ENCODE peak calls at places on chromosome 1, in eight cellular contexts. K is OCI-LY7, E is GM23338, R is fibroblast of lung, Z is A549, L is PC-3, A is IMR-90, Q is neural progenitor cell. O is an unnamed sample.

GRCh38 chr1:25754421-25755195 is 45.4 kb upstream of the SELENON start:
- DNase-seq in E (peak; percentile 25), Q (peak; percentile 38), Z (no peak), K (no peak), A (no peak), R (no peak), L (no peak), O (no peak)

GRCh38 chr1:156816561-156817328 is at the start of gene SH2D2A:
- DNase-seq in L (peak; percentile 80), Z (no peak), A (peak; percentile 41), K (peak; percentile 84), E (no peak), R (no peak), Q (no peak), O (peak; percentile 92)

GRCh38 chr1:186315585-186315984 is 59.5 kb downstream of the TPR start:
- DNase-seq in Q (no peak), E (no peak), L (no peak), K (no peak), Z (no peak), R (no peak), A (no peak), O (no peak)

GRCh38 chr1:12600880-12601633 is 17.0 kb downstream of the DHRS3 start:
- DNase-seq in R (no peak), Q (peak; percentile 75), A (no peak), Z (peak; percentile 75), K (peak; percentile 17), E (peak; percentile 81), L (peak; percentile 51), O (peak; percentile 28)

GRCh38 chr1:244735404-244735803 is 82.5 kb downstream of the DESI2 start:
- DNase-seq in R (peak; percentile 20), Z (peak; percentile 38), E (peak; percentile 34), K (no peak), A (peak; percentile 20), Q (no peak), L (no peak), O (no peak)

GRCh38 chr1:119310301-119310700 is 58.3 kb upstream of the HAO2 start:
- DNase-seq in Z (no peak), A (no peak), Q (no peak), L (no peak), E (no peak), K (no peak), R (no peak), O (no peak)

GRCh38 chr1:23451452-23451851 is 26.9 kb upstream of the TCEA3 start:
- DNase-seq in R (no peak), A (no peak), L (no peak), Q (no peak), Z (no peak), E (no peak), K (no peak), O (no peak)

GRCh38 chr1:158793604-158794003 is 12.6 kb upstream of the OR6N2 start:
- DNase-seq in Z (no peak), Q (peak; percentile 41), K (peak; percentile 30), A (no peak), E (peak; percentile 68), L (no peak), R (no peak), O (peak; percentile 53)

GRCh38 chr1:11784993-11785769 is 20.6 kb downstream of the MTHFR start:
- DNase-seq in Z (peak; percentile 63), L (peak; percentile 61), R (peak; percentile 60), K (peak; percentile 69), Q (peak; percentile 90), A (peak; percentile 21), E (peak; percentile 94), O (peak; percentile 65)

GRCh38 chr1:44312652-44313196 is 42.3 kb downstream of the ERI3 start:
- DNase-seq in L (no peak), R (no peak), E (no peak), K (no peak), A (no peak), Q (peak; percentile 59), Z (no peak), O (no peak)

GRCh38 chr1:185426761-185427698 is 110.0 kb upstream of the IVNS1ABP start:
- DNase-seq in Z (no peak), L (no peak), R (no peak), K (no peak), A (no peak), Q (no peak), E (peak; percentile 6), O (no peak)

GRCh38 chr1:36583980-36584805 is 101.5 kb upstream of the CSF3R start:
- DNase-seq in E (no peak), Q (no peak), K (no peak), R (no peak), A (no peak), L (no peak), Z (no peak), O (no peak)

GRCh38 chr1:101238041-101238515 is 1.3 kb downstream of the S1PR1 start:
- DNase-seq in A (no peak), Z (no peak), L (no peak), R (no peak), Q (peak; percentile 62), E (peak; percentile 52), K (peak; percentile 73), O (no peak)

GRCh38 chr1:81702903-81703302 is 97.8 kb upstream of the ADGRL2 start:
- DNase-seq in Q (no peak), A (peak; percentile 95), L (peak; percentile 94), Z (peak; percentile 67), R (peak; percentile 96), K (no peak), E (no peak), O (no peak)

GRCh38 chr1:54846716-54847284 is 40.2 kb downstream of the DHCR24 start:
- DNase-seq in L (no peak), Z (no peak), A (no peak), Q (no peak), E (no peak), K (no peak), R (no peak), O (no peak)

GRCh38 chr1:46497665-46498064 is 8.0 kb downstream of the DMBX1 start:
- DNase-seq in K (no peak), A (no peak), L (no peak), E (no peak), R (no peak), Z (no peak), Q (no peak), O (no peak)

GRCh38 chr1:187839873-187840272 is 1011.1 kb downstream of the PLA2G4A start:
- DNase-seq in A (no peak), E (no peak), Q (no peak), R (no peak), Z (no peak), L (peak; percentile 51), K (no peak), O (no peak)

GRCh38 chr1:23745515-23745914 is 2.2 kb downstream of the ELOA start:
- DNase-seq in L (peak; percentile 52), K (peak; percentile 75), A (peak; percentile 62), Q (peak; percentile 15), R (peak; percentile 58), Z (peak; percentile 63), E (peak; percentile 41), O (peak; percentile 71)

DNA sequence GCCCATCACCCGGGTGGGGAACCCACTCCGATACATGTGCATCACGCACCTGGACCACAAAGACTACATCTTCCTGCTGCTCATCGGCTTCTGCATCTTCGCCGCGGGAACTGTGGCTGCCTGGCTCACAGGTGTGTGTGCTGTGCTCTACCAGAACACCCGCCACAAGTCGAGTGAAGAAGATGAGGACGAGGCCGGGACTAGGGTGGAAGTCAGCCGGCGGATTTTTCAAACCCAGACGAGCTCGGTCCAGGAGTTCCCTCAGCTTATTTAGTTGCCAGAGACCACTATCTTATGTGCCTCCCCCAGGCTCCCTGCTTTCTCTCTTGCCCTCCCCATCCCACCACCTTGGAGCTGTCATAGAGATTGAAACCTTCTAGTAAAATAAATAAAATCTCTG is 19.8 kb downstream of the LRRC52 start:
- DNase-seq in Q (no peak), E (no peak), R (no peak), A (no peak), Z (no peak), K (no peak), L (no peak), O (no peak)
- TF ChIP-seq CTCF in Q (no peak), E (no peak), R (no peak), A (no peak), Z (no peak), K (no peak), L (no peak), O (no peak)

GRCh38 chr1:22030057-22030456 is 22.5 kb upstream of the CDC42 start:
- DNase-seq in Q (no peak), K (no peak), E (no peak), A (no peak), R (no peak), Z (no peak), L (no peak), O (no peak)

GRCh38 chr1:22024485-22025367 is 23.3 kb downstream of the CELA3A start:
- DNase-seq in Z (peak; percentile 73), L (peak; percentile 19), K (peak; percentile 80), Q (peak; percentile 73), A (peak; percentile 81), R (peak; percentile 83), E (peak; percentile 81), O (peak; percentile 76)

GRCh38 chr1:22025368-22026154 is 24.1 kb downstream of the CELA3A start:
- DNase-seq in R (peak; percentile 92), Q (peak; percentile 92), E (peak; percentile 96), A (peak; percentile 88), Z (peak; percentile 78), K (peak; percentile 92), L (peak; percentile 89), O (peak; percentile 96)

GRCh38 chr1:22030473-22030872 is 22.0 kb upstream of the CDC42 start:
- DNase-seq in A (no peak), Z (no peak), K (no peak), R (no peak), L (no peak), Q (no peak), E (no peak), O (no peak)

DNA sequence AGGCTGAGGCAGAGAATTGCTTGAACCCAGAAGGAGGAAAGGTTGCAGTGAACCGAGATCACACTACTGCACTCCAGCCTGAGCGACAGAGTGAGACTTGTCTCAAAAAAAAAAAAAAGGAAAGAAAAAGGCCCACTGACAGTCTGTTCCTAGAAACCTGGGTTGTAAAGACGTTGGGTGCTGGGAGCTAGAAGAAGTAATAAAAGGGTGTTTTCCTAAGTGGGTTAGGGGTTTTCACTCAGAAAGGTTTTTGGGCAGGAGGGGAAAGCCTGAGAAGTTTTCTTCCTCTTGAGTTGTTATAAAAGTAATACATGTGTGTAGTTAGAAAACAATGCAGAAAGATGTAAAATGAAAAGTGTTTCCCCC is 25.4 kb downstream of the CELA3A start:
- DNase-seq in Z (no peak), R (no peak), L (no peak), Q (no peak), A (no peak), K (no peak), E (no peak), O (no peak)
- H3K4me3 ChIP-seq in Z (no peak overlapping the region), R (no peak overlapping the region), L (no peak overlapping the region), Q (no peak overlapping the region), A (no peak overlapping the region), K (peak overlapping the region; percentile 96), E (no peak overlapping the region), O (no peak overlapping the region)

GRCh38 chr1:239044829-239045228 is 341.5 kb upstream of the CHRM3 start:
- DNase-seq in K (no peak), Z (no peak), E (no peak), Q (no peak), L (no peak), A (no peak), R (no peak), O (no peak)
- H3K4me2 ChIP-seq in K (no peak overlapping the region), Z (no peak overlapping the region), E (no peak overlapping the region), Q (no peak overlapping the region), L (no peak overlapping the region), A (no peak overlapping the region), R (no peak overlapping the region), O (no peak overlapping the region)

DNA sequence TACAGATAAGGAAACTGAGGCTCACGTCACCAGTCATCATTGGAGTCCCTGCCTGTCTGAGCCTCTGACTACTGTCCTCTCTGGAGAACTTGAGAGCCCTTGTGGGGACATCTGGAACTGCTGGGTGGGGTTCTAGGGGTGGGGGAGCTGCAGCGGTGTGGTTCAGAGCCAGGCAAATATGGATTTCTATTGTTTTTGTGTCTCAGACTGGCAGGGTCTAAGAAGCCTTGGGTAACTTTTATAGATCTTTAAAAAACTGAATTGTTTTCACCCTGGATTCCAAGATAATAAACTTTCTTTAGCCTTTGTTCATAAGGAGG is 46.9 kb downstream of the IER5 start:
- DNase-seq in K (peak; percentile 43), Z (peak; percentile 72), Q (no peak), A (no peak), R (peak; percentile 56), E (peak; percentile 53), L (peak; percentile 21), O (peak; percentile 67)
- TF ChIP-seq CTCF in K (peak; percentile 56), Z (peak; percentile 26), Q (peak; percentile 32), A (peak; percentile 25), R (peak; percentile 39), E (peak; percentile 34), L (peak; percentile 21), O (peak; percentile 51)

O was measured in MM.1S.